ENCODE peak calls at places on chromosomes 3 and 15, in six cellular contexts. One of them, this sample, is unnamed.

GRCh38 chr3:58163234-58163633 is 47.5 kb downstream of the DNASE1L3 start:
- DNase-seq in iPS-NIHi11: no peak
- DNase-seq in GM10248: no peak
- DNase-seq in cardiac fibroblast: peak
- DNase-seq in stimulated activated CD4-positive, alpha-beta T cell treated with anti-CD3 and anti-CD28 coated beads, Interleukin-2, amount 100 ng/mL, for 48 hours: no peak
- DNase-seq in naive thymus-derived CD8-positive, alpha-beta T cell: no peak
- DNase-seq in this sample: no peak

GRCh38 chr3:170352936-170353335 is 4.6 kb upstream of the SKIL start:
- DNase-seq in iPS-NIHi11: no peak
- DNase-seq in GM10248: peak
- DNase-seq in cardiac fibroblast: no peak
- DNase-seq in stimulated activated CD4-positive, alpha-beta T cell treated with anti-CD3 and anti-CD28 coated beads, Interleukin-2, amount 100 ng/mL, for 48 hours: no peak
- DNase-seq in naive thymus-derived CD8-positive, alpha-beta T cell: no peak
- DNase-seq in this sample: no peak

GRCh38 chr3:178419078-178419477 is 117.2 kb upstream of the KCNMB2 start:
- DNase-seq in iPS-NIHi11: no peak
- DNase-seq in GM10248: no peak
- DNase-seq in cardiac fibroblast: peak
- DNase-seq in stimulated activated CD4-positive, alpha-beta T cell treated with anti-CD3 and anti-CD28 coated beads, Interleukin-2, amount 100 ng/mL, for 48 hours: no peak
- DNase-seq in naive thymus-derived CD8-positive, alpha-beta T cell: no peak
- DNase-seq in this sample: no peak

GRCh38 chr15:97995192-97995591 is 34.7 kb downstream of the ARRDC4 start:
- DNase-seq in iPS-NIHi11: no peak
- DNase-seq in GM10248: no peak
- DNase-seq in cardiac fibroblast: no peak
- DNase-seq in stimulated activated CD4-positive, alpha-beta T cell treated with anti-CD3 and anti-CD28 coated beads, Interleukin-2, amount 100 ng/mL, for 48 hours: no peak
- DNase-seq in naive thymus-derived CD8-positive, alpha-beta T cell: no peak
- DNase-seq in this sample: no peak

GRCh38 chr15:95987886-95988573 is 342.5 kb upstream of the NR2F2 start:
- DNase-seq in iPS-NIHi11: peak
- DNase-seq in GM10248: no peak
- DNase-seq in cardiac fibroblast: no peak
- DNase-seq in stimulated activated CD4-positive, alpha-beta T cell treated with anti-CD3 and anti-CD28 coated beads, Interleukin-2, amount 100 ng/mL, for 48 hours: no peak
- DNase-seq in naive thymus-derived CD8-positive, alpha-beta T cell: no peak
- DNase-seq in this sample: no peak

GRCh38 chr3:43316783-43317460 is 30.6 kb downstream of the SNRK start:
- DNase-seq in iPS-NIHi11: peak
- DNase-seq in GM10248: no peak
- DNase-seq in cardiac fibroblast: no peak
- DNase-seq in stimulated activated CD4-positive, alpha-beta T cell treated with anti-CD3 and anti-CD28 coated beads, Interleukin-2, amount 100 ng/mL, for 48 hours: no peak
- DNase-seq in naive thymus-derived CD8-positive, alpha-beta T cell: no peak
- DNase-seq in this sample: no peak

GRCh38 chr3:72265250-72265649 is 480.3 kb upstream of the PROK2 start:
- DNase-seq in iPS-NIHi11: peak
- DNase-seq in GM10248: no peak
- DNase-seq in cardiac fibroblast: peak
- DNase-seq in stimulated activated CD4-positive, alpha-beta T cell treated with anti-CD3 and anti-CD28 coated beads, Interleukin-2, amount 100 ng/mL, for 48 hours: no peak
- DNase-seq in naive thymus-derived CD8-positive, alpha-beta T cell: no peak
- DNase-seq in this sample: peak

GRCh38 chr3:151347432-151347831 is 18.1 kb upstream of the P2RY13 start:
- DNase-seq in iPS-NIHi11: no peak
- DNase-seq in GM10248: no peak
- DNase-seq in cardiac fibroblast: no peak
- DNase-seq in stimulated activated CD4-positive, alpha-beta T cell treated with anti-CD3 and anti-CD28 coated beads, Interleukin-2, amount 100 ng/mL, for 48 hours: no peak
- DNase-seq in naive thymus-derived CD8-positive, alpha-beta T cell: no peak
- DNase-seq in this sample: no peak

GRCh38 chr3:41690766-41691563 is 270.9 kb downstream of the ULK4 start:
- DNase-seq in iPS-NIHi11: no peak
- DNase-seq in GM10248: no peak
- DNase-seq in cardiac fibroblast: peak
- DNase-seq in stimulated activated CD4-positive, alpha-beta T cell treated with anti-CD3 and anti-CD28 coated beads, Interleukin-2, amount 100 ng/mL, for 48 hours: no peak
- DNase-seq in naive thymus-derived CD8-positive, alpha-beta T cell: no peak
- DNase-seq in this sample: no peak

GRCh38 chr15:92930061-92930460 is 29.9 kb downstream of the CHD2 start:
- DNase-seq in iPS-NIHi11: no peak
- DNase-seq in GM10248: no peak
- DNase-seq in cardiac fibroblast: no peak
- DNase-seq in stimulated activated CD4-positive, alpha-beta T cell treated with anti-CD3 and anti-CD28 coated beads, Interleukin-2, amount 100 ng/mL, for 48 hours: no peak
- DNase-seq in naive thymus-derived CD8-positive, alpha-beta T cell: no peak
- DNase-seq in this sample: no peak

GRCh38 chr3:171407746-171408145 is 52.5 kb downstream of the TNIK start:
- DNase-seq in iPS-NIHi11: no peak
- DNase-seq in GM10248: no peak
- DNase-seq in cardiac fibroblast: peak
- DNase-seq in stimulated activated CD4-positive, alpha-beta T cell treated with anti-CD3 and anti-CD28 coated beads, Interleukin-2, amount 100 ng/mL, for 48 hours: no peak
- DNase-seq in naive thymus-derived CD8-positive, alpha-beta T cell: no peak
- DNase-seq in this sample: no peak

GRCh38 chr3:25096536-25096935 is 331.5 kb upstream of the RARB start:
- DNase-seq in iPS-NIHi11: no peak
- DNase-seq in GM10248: no peak
- DNase-seq in cardiac fibroblast: no peak
- DNase-seq in stimulated activated CD4-positive, alpha-beta T cell treated with anti-CD3 and anti-CD28 coated beads, Interleukin-2, amount 100 ng/mL, for 48 hours: no peak
- DNase-seq in naive thymus-derived CD8-positive, alpha-beta T cell: no peak
- DNase-seq in this sample: no peak

GRCh38 chr15:92097473-92098178 is 244.1 kb downstream of the SLCO3A1 start:
- DNase-seq in iPS-NIHi11: peak
- DNase-seq in GM10248: peak
- DNase-seq in cardiac fibroblast: peak
- DNase-seq in stimulated activated CD4-positive, alpha-beta T cell treated with anti-CD3 and anti-CD28 coated beads, Interleukin-2, amount 100 ng/mL, for 48 hours: peak
- DNase-seq in naive thymus-derived CD8-positive, alpha-beta T cell: no peak
- DNase-seq in this sample: peak

GRCh38 chr15:38828031-38828532 is 263.5 kb upstream of the RASGRP1 start:
- DNase-seq in iPS-NIHi11: no peak
- DNase-seq in GM10248: no peak
- DNase-seq in cardiac fibroblast: peak
- DNase-seq in stimulated activated CD4-positive, alpha-beta T cell treated with anti-CD3 and anti-CD28 coated beads, Interleukin-2, amount 100 ng/mL, for 48 hours: no peak
- DNase-seq in naive thymus-derived CD8-positive, alpha-beta T cell: no peak
- DNase-seq in this sample: no peak

GRCh38 chr3:55143928-55144671 is 216.2 kb upstream of the LRTM1 start:
- DNase-seq in iPS-NIHi11: no peak
- DNase-seq in GM10248: no peak
- DNase-seq in cardiac fibroblast: peak
- DNase-seq in stimulated activated CD4-positive, alpha-beta T cell treated with anti-CD3 and anti-CD28 coated beads, Interleukin-2, amount 100 ng/mL, for 48 hours: no peak
- DNase-seq in naive thymus-derived CD8-positive, alpha-beta T cell: no peak
- DNase-seq in this sample: no peak

GRCh38 chr3:99706410-99706809 is 68.0 kb downstream of the COL8A1 start:
- DNase-seq in iPS-NIHi11: no peak
- DNase-seq in GM10248: no peak
- DNase-seq in cardiac fibroblast: peak
- DNase-seq in stimulated activated CD4-positive, alpha-beta T cell treated with anti-CD3 and anti-CD28 coated beads, Interleukin-2, amount 100 ng/mL, for 48 hours: no peak
- DNase-seq in naive thymus-derived CD8-positive, alpha-beta T cell: no peak
- DNase-seq in this sample: no peak

GRCh38 chr3:140420621-140421357 is 257.1 kb upstream of the TRIM42 start:
- DNase-seq in iPS-NIHi11: no peak
- DNase-seq in GM10248: no peak
- DNase-seq in cardiac fibroblast: peak
- DNase-seq in stimulated activated CD4-positive, alpha-beta T cell treated with anti-CD3 and anti-CD28 coated beads, Interleukin-2, amount 100 ng/mL, for 48 hours: no peak
- DNase-seq in naive thymus-derived CD8-positive, alpha-beta T cell: no peak
- DNase-seq in this sample: no peak

GRCh38 chr3:165742351-165742750 is 94.9 kb downstream of the BCHE start:
- DNase-seq in iPS-NIHi11: no peak
- DNase-seq in GM10248: no peak
- DNase-seq in cardiac fibroblast: no peak
- DNase-seq in stimulated activated CD4-positive, alpha-beta T cell treated with anti-CD3 and anti-CD28 coated beads, Interleukin-2, amount 100 ng/mL, for 48 hours: no peak
- DNase-seq in naive thymus-derived CD8-positive, alpha-beta T cell: no peak
- DNase-seq in this sample: no peak

GRCh38 chr3:58544546-58544945 is 7.6 kb upstream of the ACOX2 start:
- DNase-seq in iPS-NIHi11: no peak
- DNase-seq in GM10248: no peak
- DNase-seq in cardiac fibroblast: no peak
- DNase-seq in stimulated activated CD4-positive, alpha-beta T cell treated with anti-CD3 and anti-CD28 coated beads, Interleukin-2, amount 100 ng/mL, for 48 hours: no peak
- DNase-seq in naive thymus-derived CD8-positive, alpha-beta T cell: no peak
- DNase-seq in this sample: no peak

GRCh38 chr15:62407216-62407615 is 242.1 kb upstream of the C2CD4B start:
- DNase-seq in iPS-NIHi11: no peak
- DNase-seq in GM10248: no peak
- DNase-seq in cardiac fibroblast: no peak
- DNase-seq in stimulated activated CD4-positive, alpha-beta T cell treated with anti-CD3 and anti-CD28 coated beads, Interleukin-2, amount 100 ng/mL, for 48 hours: no peak
- DNase-seq in naive thymus-derived CD8-positive, alpha-beta T cell: no peak
- DNase-seq in this sample: no peak

GRCh38 chr15:71465109-71465508 is 345.2 kb upstream of the NR2E3 start:
- DNase-seq in iPS-NIHi11: no peak
- DNase-seq in GM10248: no peak
- DNase-seq in cardiac fibroblast: no peak
- DNase-seq in stimulated activated CD4-positive, alpha-beta T cell treated with anti-CD3 and anti-CD28 coated beads, Interleukin-2, amount 100 ng/mL, for 48 hours: no peak
- DNase-seq in naive thymus-derived CD8-positive, alpha-beta T cell: no peak
- DNase-seq in this sample: no peak

GRCh38 chr3:126376464-126376863 is 18.2 kb upstream of the CFAP100 start:
- DNase-seq in iPS-NIHi11: no peak
- DNase-seq in GM10248: no peak
- DNase-seq in cardiac fibroblast: no peak
- DNase-seq in stimulated activated CD4-positive, alpha-beta T cell treated with anti-CD3 and anti-CD28 coated beads, Interleukin-2, amount 100 ng/mL, for 48 hours: no peak
- DNase-seq in naive thymus-derived CD8-positive, alpha-beta T cell: no peak
- DNase-seq in this sample: no peak

GRCh38 chr3:64399205-64399800 is 174.0 kb upstream of the PRICKLE2 start:
- DNase-seq in iPS-NIHi11: peak
- DNase-seq in GM10248: peak
- DNase-seq in cardiac fibroblast: peak
- DNase-seq in stimulated activated CD4-positive, alpha-beta T cell treated with anti-CD3 and anti-CD28 coated beads, Interleukin-2, amount 100 ng/mL, for 48 hours: peak
- DNase-seq in naive thymus-derived CD8-positive, alpha-beta T cell: no peak
- DNase-seq in this sample: peak

GRCh38 chr3:194275721-194276120 is 75.4 kb downstream of the CPN2 start:
- DNase-seq in iPS-NIHi11: no peak
- DNase-seq in GM10248: peak
- DNase-seq in cardiac fibroblast: no peak
- DNase-seq in stimulated activated CD4-positive, alpha-beta T cell treated with anti-CD3 and anti-CD28 coated beads, Interleukin-2, amount 100 ng/mL, for 48 hours: no peak
- DNase-seq in naive thymus-derived CD8-positive, alpha-beta T cell: no peak
- DNase-seq in this sample: no peak

GRCh38 chr3:195033531-195034091 is 237.3 kb downstream of the XXYLT1 start:
- DNase-seq in iPS-NIHi11: peak
- DNase-seq in GM10248: no peak
- DNase-seq in cardiac fibroblast: no peak
- DNase-seq in stimulated activated CD4-positive, alpha-beta T cell treated with anti-CD3 and anti-CD28 coated beads, Interleukin-2, amount 100 ng/mL, for 48 hours: no peak
- DNase-seq in naive thymus-derived CD8-positive, alpha-beta T cell: no peak
- DNase-seq in this sample: no peak

GRCh38 chr15:98164986-98165385 is 204.5 kb downstream of the ARRDC4 start:
- DNase-seq in iPS-NIHi11: no peak
- DNase-seq in GM10248: no peak
- DNase-seq in cardiac fibroblast: no peak
- DNase-seq in stimulated activated CD4-positive, alpha-beta T cell treated with anti-CD3 and anti-CD28 coated beads, Interleukin-2, amount 100 ng/mL, for 48 hours: no peak
- DNase-seq in naive thymus-derived CD8-positive, alpha-beta T cell: no peak
- DNase-seq in this sample: no peak

GRCh38 chr15:42158941-42159340 is 2.5 kb upstream of the PLA2G4F start:
- DNase-seq in iPS-NIHi11: no peak
- DNase-seq in GM10248: no peak
- DNase-seq in cardiac fibroblast: no peak
- DNase-seq in stimulated activated CD4-positive, alpha-beta T cell treated with anti-CD3 and anti-CD28 coated beads, Interleukin-2, amount 100 ng/mL, for 48 hours: no peak
- DNase-seq in naive thymus-derived CD8-positive, alpha-beta T cell: no peak
- DNase-seq in this sample: no peak

GRCh38 chr3:118938183-118938961 is 96.3 kb downstream of the IGSF11 start:
- DNase-seq in iPS-NIHi11: no peak
- DNase-seq in GM10248: no peak
- DNase-seq in cardiac fibroblast: peak
- DNase-seq in stimulated activated CD4-positive, alpha-beta T cell treated with anti-CD3 and anti-CD28 coated beads, Interleukin-2, amount 100 ng/mL, for 48 hours: no peak
- DNase-seq in naive thymus-derived CD8-positive, alpha-beta T cell: no peak
- DNase-seq in this sample: no peak

GRCh38 chr3:123833398-123833785 is 50.7 kb downstream of the MYLK start:
- DNase-seq in iPS-NIHi11: no peak
- DNase-seq in GM10248: no peak
- DNase-seq in cardiac fibroblast: peak
- DNase-seq in stimulated activated CD4-positive, alpha-beta T cell treated with anti-CD3 and anti-CD28 coated beads, Interleukin-2, amount 100 ng/mL, for 48 hours: no peak
- DNase-seq in naive thymus-derived CD8-positive, alpha-beta T cell: no peak
- DNase-seq in this sample: no peak

GRCh38 chr15:74525946-74526345 is 15.1 kb upstream of the ARID3B start:
- DNase-seq in iPS-NIHi11: no peak
- DNase-seq in GM10248: no peak
- DNase-seq in cardiac fibroblast: no peak
- DNase-seq in stimulated activated CD4-positive, alpha-beta T cell treated with anti-CD3 and anti-CD28 coated beads, Interleukin-2, amount 100 ng/mL, for 48 hours: no peak
- DNase-seq in naive thymus-derived CD8-positive, alpha-beta T cell: no peak
- DNase-seq in this sample: no peak

GRCh38 chr15:55218068-55218467 is 21.3 kb upstream of the RSL24D1 start:
- DNase-seq in iPS-NIHi11: no peak
- DNase-seq in GM10248: no peak
- DNase-seq in cardiac fibroblast: no peak
- DNase-seq in stimulated activated CD4-positive, alpha-beta T cell treated with anti-CD3 and anti-CD28 coated beads, Interleukin-2, amount 100 ng/mL, for 48 hours: no peak
- DNase-seq in naive thymus-derived CD8-positive, alpha-beta T cell: no peak
- DNase-seq in this sample: no peak

GRCh38 chr3:112894258-112894657 is 47.6 kb upstream of the CD200R1L start:
- DNase-seq in iPS-NIHi11: no peak
- DNase-seq in GM10248: no peak
- DNase-seq in cardiac fibroblast: no peak
- DNase-seq in stimulated activated CD4-positive, alpha-beta T cell treated with anti-CD3 and anti-CD28 coated beads, Interleukin-2, amount 100 ng/mL, for 48 hours: no peak
- DNase-seq in naive thymus-derived CD8-positive, alpha-beta T cell: no peak
- DNase-seq in this sample: no peak

GRCh38 chr3:171809513-171810277 is 588 bp downstream of the PLD1 start:
- DNase-seq in iPS-NIHi11: peak
- DNase-seq in GM10248: peak
- DNase-seq in cardiac fibroblast: peak
- DNase-seq in stimulated activated CD4-positive, alpha-beta T cell treated with anti-CD3 and anti-CD28 coated beads, Interleukin-2, amount 100 ng/mL, for 48 hours: peak
- DNase-seq in naive thymus-derived CD8-positive, alpha-beta T cell: peak
- DNase-seq in this sample: peak

GRCh38 chr15:69317392-69317841 is 18.7 kb downstream of the PAQR5 start:
- DNase-seq in iPS-NIHi11: no peak
- DNase-seq in GM10248: no peak
- DNase-seq in cardiac fibroblast: no peak
- DNase-seq in stimulated activated CD4-positive, alpha-beta T cell treated with anti-CD3 and anti-CD28 coated beads, Interleukin-2, amount 100 ng/mL, for 48 hours: no peak
- DNase-seq in naive thymus-derived CD8-positive, alpha-beta T cell: no peak
- DNase-seq in this sample: no peak

GRCh38 chr15:29844290-29844903 is 22.1 kb upstream of the TJP1 start:
- DNase-seq in iPS-NIHi11: no peak
- DNase-seq in GM10248: no peak
- DNase-seq in cardiac fibroblast: no peak
- DNase-seq in stimulated activated CD4-positive, alpha-beta T cell treated with anti-CD3 and anti-CD28 coated beads, Interleukin-2, amount 100 ng/mL, for 48 hours: no peak
- DNase-seq in naive thymus-derived CD8-positive, alpha-beta T cell: no peak
- DNase-seq in this sample: no peak

GRCh38 chr15:71052356-71052755 is 62.9 kb upstream of the THSD4 start:
- DNase-seq in iPS-NIHi11: no peak
- DNase-seq in GM10248: no peak
- DNase-seq in cardiac fibroblast: peak
- DNase-seq in stimulated activated CD4-positive, alpha-beta T cell treated with anti-CD3 and anti-CD28 coated beads, Interleukin-2, amount 100 ng/mL, for 48 hours: no peak
- DNase-seq in naive thymus-derived CD8-positive, alpha-beta T cell: no peak
- DNase-seq in this sample: no peak

This sample was measured in HEK293T.